ENCODE peak calls at places on chromosomes 7 and 10, in seven cellular contexts. X, I, R, K, T, A and J are unnamed samples.

GRCh38 chr10:118251791-118252190 is 90.3 kb downstream of the FAM204A start:
- DNase-seq in A (no peak), R (no peak), X (no peak), T (no peak), I (no peak), K (no peak), J (no peak)

GRCh38 chr7:6162331-6162620 is 110.1 kb downstream of the CYTH3 start:
- DNase-seq in K (no peak), R (peak), I (peak), X (no peak), A (no peak), T (no peak), J (peak)

GRCh38 chr7:152865461-152865860 is 105.9 kb downstream of the ACTR3B start:
- DNase-seq in I (no peak), R (no peak), T (no peak), K (no peak), X (peak), A (no peak), J (no peak)

GRCh38 chr10:130636303-130636702 is 500.1 kb downstream of the GLRX3 start:
- DNase-seq in R (no peak), I (no peak), K (no peak), T (no peak), X (no peak), A (no peak), J (no peak)

GRCh38 chr7:129295015-129295423 is 70.2 kb downstream of the AHCYL2 start:
- DNase-seq in A (no peak), I (no peak), T (no peak), K (no peak), R (peak), X (no peak), J (peak)

GRCh38 chr7:72441791-72442190 is 29.7 kb upstream of the CALN1 start:
- DNase-seq in A (no peak), I (no peak), R (no peak), K (no peak), X (no peak), T (no peak), J (no peak)

GRCh38 chr10:94351089-94351488 is 11.7 kb downstream of the NOC3L start:
- DNase-seq in X (no peak), I (no peak), A (no peak), T (no peak), K (no peak), R (no peak), J (no peak)

GRCh38 chr7:156639426-156640256 is 933 bp upstream of the RNF32 start:
- DNase-seq in K (no peak), T (peak), R (no peak), A (no peak), I (peak), X (no peak), J (no peak)

GRCh38 chr10:115001506-115002381 is 63.7 kb downstream of the TRUB1 start:
- DNase-seq in A (no peak), I (no peak), R (no peak), K (peak), X (no peak), T (no peak), J (no peak)

GRCh38 chr10:77635402-77636227 is 2.0 kb downstream of the KCNMA1 start:
- DNase-seq in X (no peak), A (no peak), I (no peak), K (no peak), R (no peak), T (no peak), J (no peak)

GRCh38 chr10:77634939-77635338 is 2.7 kb downstream of the KCNMA1 start:
- DNase-seq in T (no peak), K (no peak), X (no peak), I (no peak), R (no peak), A (no peak), J (no peak)

GRCh38 chr10:77636967-77637473 is 588 bp downstream of the KCNMA1 start:
- DNase-seq in X (peak), R (no peak), K (no peak), T (no peak), I (no peak), A (no peak), J (peak)

GRCh38 chr10:77637474-77637985 is at the start of gene KCNMA1:
- DNase-seq in R (no peak), T (no peak), A (no peak), X (peak), I (peak), K (peak), J (peak)

GRCh38 chr10:77636286-77636966 is 1.2 kb downstream of the KCNMA1 start:
- DNase-seq in R (no peak), T (no peak), K (no peak), X (peak), I (no peak), A (no peak), J (no peak)
- H3K4me3 ChIP-seq in R (peak), T (no peak), K (peak), X (peak), I (peak), A (peak), J (peak)

GRCh38 chr10:13893926-13894325 is 307.2 kb downstream of the PRPF18 start:
- DNase-seq in I (no peak), K (no peak), R (no peak), A (no peak), X (no peak), T (no peak), J (no peak)

GRCh38 chr10:13891542-13892431 is 305.0 kb downstream of the PRPF18 start:
- DNase-seq in A (no peak), I (no peak), K (peak), X (peak), R (no peak), T (no peak), J (no peak)

GRCh38 chr10:13890233-13890616 is 303.5 kb downstream of the PRPF18 start:
- DNase-seq in K (no peak), T (no peak), X (no peak), A (no peak), I (no peak), R (no peak), J (no peak)

GRCh38 chr10:13892871-13893270 is 306.1 kb downstream of the PRPF18 start:
- DNase-seq in X (no peak), T (no peak), A (no peak), I (no peak), R (no peak), K (no peak), J (no peak)

GRCh38 chr10:13890617-13891541 is 304.1 kb downstream of the PRPF18 start:
- DNase-seq in X (no peak), R (no peak), A (no peak), K (no peak), T (no peak), I (no peak), J (peak)
- H3K27ac ChIP-seq in X (peak), R (peak), A (peak), K (no peak), T (no peak), I (peak), J (peak)

GRCh38 chr10:67884313-67884841 is at the start of gene SIRT1:
- DNase-seq in K (peak), T (peak), X (peak), A (peak), I (peak), R (peak), J (peak)

GRCh38 chr10:67883710-67884312 is 645 bp upstream of the SIRT1 start:
- DNase-seq in T (peak), R (peak), K (no peak), X (no peak), I (no peak), A (no peak), J (no peak)

GRCh38 chr10:67884842-67885680 is 605 bp downstream of the SIRT1 start:
- DNase-seq in X (peak), R (peak), K (peak), I (peak), A (peak), T (peak), J (peak)
- TF ChIP-seq EP300 in X (no peak), R (no peak), K (no peak), I (no peak), A (no peak), T (no peak), J (no peak)

GRCh38 chr7:45060295-45060694 is 28.5 kb downstream of the NACAD start:
- DNase-seq in T (no peak), R (no peak), I (no peak), A (no peak), K (no peak), X (no peak), J (no peak)
- H3K4me3 ChIP-seq in T (no peak), R (no peak), I (no peak), A (no peak), K (no peak), X (no peak), J (no peak)

DNA sequence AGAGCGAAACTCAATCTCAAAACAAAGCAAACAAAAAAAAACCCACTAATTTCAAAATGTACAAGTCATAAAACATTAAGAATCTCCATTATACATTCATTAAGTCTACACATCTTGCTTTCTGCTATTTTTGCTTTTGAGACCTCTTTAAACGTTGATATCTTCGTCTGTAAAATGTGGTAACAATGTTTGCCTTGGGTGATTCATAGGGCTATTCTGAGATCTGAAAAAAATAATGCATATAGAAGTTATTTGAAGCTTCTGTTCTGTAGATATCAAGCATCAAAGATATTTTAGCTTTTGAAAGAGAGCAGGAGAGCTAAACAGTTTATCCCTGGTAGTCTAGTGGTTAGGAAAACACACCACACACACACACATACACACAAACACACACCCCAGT is 158.1 kb upstream of the PLXDC2 start:
- DNase-seq in A (no peak), I (no peak), K (no peak), X (no peak), R (no peak), T (no peak), J (no peak)
- H3K27ac ChIP-seq in A (no peak), I (no peak), K (no peak), X (no peak), R (no peak), T (no peak), J (no peak)

GRCh38 chr7:92634924-92635519 is 44.8 kb upstream of the FAM133B start:
- DNase-seq in R (no peak), I (no peak), X (no peak), A (no peak), T (peak), K (no peak), J (no peak)
- TF ChIP-seq EP300 in R (peak), I (no peak), X (no peak), A (no peak), T (no peak), K (no peak), J (no peak)